ENCODE peak calls at places on chromosomes 12 and 14, in ten cellular contexts. K is A549; O is activated CD4-positive, CD25-positive, alpha-beta regulatory T cell; U is stimulated activated CD8-positive, alpha-beta memory T cell treated with anti-CD3 and anti-CD28 coated beads, Interleukin-7, amount 100 ng/mL, for 48 hours; W is adrenal gland; P is activated gamma-delta T cell treated with Interleukin-2 at 50 U/mL for 16 hours; M is activated CD8-positive, alpha-beta T cell treated with anti-CD3 and anti-CD28 coated beads, Interleukin-2, amount 10 ng/mL, durations not matched to agents 7 days and 5 days; J is T-helper 2 cell; S is HFF-Myc; V is HT-29. B is an unnamed sample.

GRCh38 chr12:41212625-41213024 is 24.5 kb downstream of the PDZRN4 start:
- DNase-seq in S (no peak), U (no peak), J (no peak), P (no peak), O (no peak), W (no peak), M (no peak), V (no peak), K (no peak), B (no peak)

GRCh38 chr14:50736932-50737419 is 68.9 kb upstream of the SAV1 start:
- DNase-seq in S (no peak), K (no peak), U (peak), O (no peak), W (no peak), M (peak), J (no peak), V (no peak), P (no peak), B (peak)

GRCh38 chr14:89117017-89117416 is 292.6 kb downstream of the TTC8 start:
- DNase-seq in W (no peak), O (no peak), M (no peak), S (no peak), U (no peak), J (no peak), V (no peak), P (no peak), K (no peak), B (no peak)

GRCh38 chr14:51337520-51337919 is 97.5 kb downstream of the TMX1 start:
- DNase-seq in O (no peak), K (no peak), W (no peak), J (no peak), M (no peak), S (no peak), P (no peak), V (no peak), U (no peak), B (no peak)

GRCh38 chr12:15794836-15795235 is 5.6 kb upstream of the EPS8 start:
- DNase-seq in P (no peak), V (no peak), J (no peak), U (no peak), O (no peak), K (no peak), M (no peak), W (no peak), S (no peak), B (no peak)

GRCh38 chr12:62933871-62934798 is 815 bp downstream of the PPM1H start:
- DNase-seq in J (no peak), V (peak), W (peak), M (no peak), P (no peak), O (no peak), S (no peak), K (peak), U (peak), B (peak)

GRCh38 chr12:41950455-41950854 is 194.2 kb downstream of the GXYLT1 start:
- DNase-seq in S (no peak), V (no peak), K (no peak), M (no peak), O (no peak), U (no peak), W (no peak), P (no peak), J (no peak), B (no peak)

GRCh38 chr12:96878704-96879103 is 28.4 kb upstream of the NEDD1 start:
- DNase-seq in P (no peak), U (no peak), J (no peak), W (no peak), V (no peak), S (no peak), O (no peak), M (no peak), K (no peak), B (no peak)

GRCh38 chr14:80275208-80275850 is 64.0 kb upstream of the DIO2 start:
- DNase-seq in O (no peak), M (no peak), V (no peak), S (no peak), W (no peak), K (no peak), J (no peak), U (no peak), P (no peak), B (no peak)

GRCh38 chr14:88882236-88882635 is 57.8 kb downstream of the TTC8 start:
- DNase-seq in U (no peak), J (no peak), M (no peak), O (no peak), K (no peak), S (no peak), W (no peak), V (no peak), P (no peak), B (no peak)

GRCh38 chr14:68739701-68740100 is 53.2 kb downstream of the ZFP36L1 start:
- DNase-seq in P (no peak), V (no peak), W (no peak), J (no peak), U (no peak), K (no peak), M (no peak), O (no peak), S (no peak), B (no peak)

GRCh38 chr12:75825686-75826085 is 205.9 kb downstream of the PHLDA1 start:
- DNase-seq in M (no peak), J (no peak), K (no peak), O (no peak), U (no peak), P (no peak), V (peak), S (peak), W (no peak), B (no peak)

GRCh38 chr12:27777141-27777540 is 2.9 kb upstream of the KLHL42 start:
- DNase-seq in M (no peak), W (no peak), V (no peak), U (no peak), K (no peak), P (no peak), S (no peak), J (no peak), O (no peak), B (no peak)

GRCh38 chr14:94110552-94111181 is at the start of gene IFI27:
- DNase-seq in O (no peak), W (peak), J (no peak), V (peak), U (no peak), S (no peak), M (no peak), K (no peak), P (no peak), B (no peak)

GRCh38 chr12:88471641-88472040 is 108.6 kb downstream of the KITLG start:
- DNase-seq in M (no peak), P (no peak), O (no peak), K (no peak), J (no peak), V (no peak), W (peak), U (no peak), S (peak), B (no peak)

GRCh38 chr14:37826869-37827268 is 231.4 kb downstream of the TTC6 start:
- DNase-seq in J (no peak), S (no peak), K (no peak), U (no peak), P (no peak), W (no peak), M (no peak), O (no peak), V (no peak), B (no peak)

GRCh38 chr12:80598004-80598606 is 109.3 kb upstream of the MYF6 start:
- DNase-seq in M (no peak), U (no peak), V (peak), O (no peak), P (no peak), S (peak), J (no peak), K (no peak), W (peak), B (no peak)

GRCh38 chr12:53179694-53180269 is 740 bp upstream of the ZNF740 start:
- DNase-seq in U (no peak), M (no peak), K (no peak), V (peak), S (no peak), W (no peak), O (no peak), J (no peak), P (no peak), B (no peak)

GRCh38 chr12:17383321-17383720 is 706.7 kb downstream of the RERGL start:
- DNase-seq in S (no peak), P (no peak), M (no peak), W (no peak), J (no peak), U (no peak), K (no peak), V (no peak), O (no peak), B (no peak)

GRCh38 chr14:99035712-99036593 is 236.0 kb downstream of the BCL11B start:
- DNase-seq in M (no peak), S (peak), K (peak), V (peak), P (no peak), J (no peak), O (no peak), W (peak), U (no peak), B (no peak)

GRCh38 chr12:66132408-66132807 is 1.9 kb upstream of the LLPH start:
- DNase-seq in K (no peak), U (no peak), O (no peak), V (no peak), P (no peak), W (no peak), S (no peak), J (no peak), M (no peak), B (no peak)

GRCh38 chr12:597926-598568 is 65.2 kb downstream of the NINJ2 start:
- DNase-seq in V (no peak), J (no peak), P (no peak), M (no peak), K (no peak), S (no peak), W (no peak), U (no peak), O (no peak), B (no peak)

GRCh38 chr14:75864352-75864751 is 117.4 kb downstream of the TGFB3 start:
- DNase-seq in O (no peak), W (no peak), P (no peak), K (no peak), M (no peak), U (no peak), S (no peak), V (no peak), J (no peak), B (no peak)

GRCh38 chr12:13435535-13435934 is 239.0 kb downstream of the EMP1 start:
- DNase-seq in J (no peak), K (no peak), V (no peak), P (no peak), S (no peak), O (no peak), M (no peak), U (no peak), W (no peak), B (no peak)

GRCh38 chr12:61781021-61781581 is 479.1 kb upstream of the USP15 start:
- DNase-seq in J (no peak), K (no peak), M (no peak), P (no peak), S (no peak), W (no peak), V (no peak), U (no peak), O (no peak), B (no peak)

GRCh38 chr14:99196310-99196650 is 75.7 kb downstream of the BCL11B start:
- DNase-seq in P (no peak), K (no peak), S (no peak), J (no peak), W (no peak), U (no peak), M (no peak), V (no peak), O (no peak), B (no peak)

GRCh38 chr14:65954915-65955314 is 531.3 kb upstream of the CCDC196 start:
- DNase-seq in P (no peak), W (no peak), S (no peak), K (no peak), U (no peak), J (no peak), V (no peak), O (no peak), M (no peak), B (no peak)

GRCh38 chr12:39873065-39873464 is 232.8 kb downstream of the SLC2A13 start:
- DNase-seq in K (no peak), S (no peak), J (no peak), P (no peak), M (no peak), U (no peak), O (no peak), V (no peak), W (no peak), B (no peak)

GRCh38 chr14:64541261-64541970 is 875 bp downstream of the HSPA2 start:
- DNase-seq in S (no peak), U (no peak), M (peak), W (peak), K (no peak), V (no peak), O (no peak), P (peak), J (no peak), B (peak)

GRCh38 chr12:42447371-42447786 is 121.4 kb downstream of the PPHLN1 start:
- DNase-seq in P (no peak), O (no peak), S (no peak), V (no peak), W (no peak), U (no peak), J (no peak), M (no peak), K (no peak), B (no peak)

GRCh38 chr12:52247622-52248540 is 14.8 kb downstream of the KRT7 start:
- DNase-seq in U (no peak), P (no peak), O (no peak), K (no peak), V (no peak), M (no peak), J (no peak), W (no peak), S (no peak), B (no peak)

GRCh38 chr12:127293507-127294310 is 973.3 kb upstream of the TMEM132C start:
- DNase-seq in P (peak), M (peak), W (peak), O (no peak), V (peak), S (peak), K (peak), U (no peak), J (no peak), B (peak)

GRCh38 chr12:70463997-70464396 is 97.9 kb downstream of the KCNMB4 start:
- DNase-seq in K (no peak), S (no peak), V (no peak), M (no peak), J (no peak), P (no peak), O (no peak), U (no peak), W (no peak), B (no peak)

GRCh38 chr14:56996721-56997399 is 186.6 kb upstream of the OTX2 start:
- DNase-seq in V (peak), M (no peak), O (no peak), P (no peak), W (no peak), J (no peak), K (no peak), U (no peak), S (no peak), B (no peak)

GRCh38 chr12:9064201-9064814 is 51.4 kb downstream of the A2M start:
- DNase-seq in O (no peak), U (no peak), P (peak), S (no peak), J (no peak), V (peak), M (peak), K (peak), W (peak), B (peak)

GRCh38 chr12:3490848-3491382 is at the start of gene PRMT8:
- DNase-seq in W (no peak), U (no peak), V (no peak), P (no peak), O (no peak), K (no peak), J (no peak), S (no peak), M (no peak), B (no peak)

GRCh38 chr12:93706824-93707223 is 29.6 kb downstream of the CRADD start:
- DNase-seq in U (no peak), V (no peak), P (no peak), J (no peak), M (no peak), W (no peak), S (no peak), O (no peak), K (no peak), B (no peak)